ENCODE peak calls at places on chromosomes 12 and 14, in nine cellular contexts. K, H, W, X, R, L, P, N and F are unnamed samples.

GRCh38 chr12:25020621-25021243 is 71.8 kb upstream of the BCAT1 start:
- DNase-seq in K (no peak), H (no peak), W (no peak), X (no peak), R (no peak), L (no peak), P (no peak), N (no peak), F (no peak)

GRCh38 chr12:115998119-115998633 is 279.3 kb downstream of the MED13L start:
- DNase-seq in K (no peak), H (no peak), W (no peak), X (no peak), R (no peak), L (no peak), P (no peak), N (no peak), F (peak)

GRCh38 chr14:106277503-106277902 is 751.1 kb downstream of the TMEM121 start:
- DNase-seq in K (peak), H (no peak), W (no peak), X (peak), R (no peak), L (no peak), P (no peak), N (no peak), F (peak)

GRCh38 chr12:27639265-27639664 is 57.0 kb upstream of the REP15 start:
- DNase-seq in K (no peak), H (no peak), W (no peak), X (no peak), R (no peak), L (no peak), P (no peak), N (no peak), F (no peak)

GRCh38 chr12:9925746-9926393 is 6.3 kb downstream of the CLEC2A start:
- DNase-seq in K (no peak), H (no peak), W (no peak), X (no peak), R (no peak), L (no peak), P (no peak), N (no peak), F (peak)

GRCh38 chr14:37270629-37271028 is 72.9 kb downstream of the MIPOL1 start:
- DNase-seq in K (no peak), H (no peak), W (no peak), X (no peak), R (no peak), L (no peak), P (no peak), N (no peak), F (no peak)

GRCh38 chr14:101480747-101481530 is 80.4 kb upstream of the DIO3 start:
- DNase-seq in K (peak), H (no peak), W (peak), X (peak), R (peak), L (peak), P (no peak), N (no peak), F (no peak)

GRCh38 chr12:49865109-49865781 is 22.3 kb upstream of the BCDIN3D start:
- DNase-seq in K (no peak), H (no peak), W (no peak), X (no peak), R (no peak), L (no peak), P (no peak), N (no peak), F (no peak)

GRCh38 chr14:65019944-65020566 is 33.4 kb downstream of the FNTB start:
- DNase-seq in K (peak), H (no peak), W (peak), X (peak), R (peak), L (no peak), P (no peak), N (peak), F (peak)

GRCh38 chr14:33505963-33506329 is 444.9 kb downstream of the EGLN3 start:
- DNase-seq in K (no peak), H (no peak), W (no peak), X (no peak), R (no peak), L (no peak), P (no peak), N (no peak), F (no peak)

GRCh38 chr14:94555991-94556390 is 5.3 kb upstream of the SERPINA4 start:
- DNase-seq in K (no peak), H (no peak), W (peak), X (peak), R (no peak), L (no peak), P (no peak), N (no peak), F (no peak)

GRCh38 chr14:105092912-105093425 is 27.7 kb upstream of the GPR132 start:
- DNase-seq in K (peak), H (peak), W (peak), X (peak), R (peak), L (peak), P (peak), N (no peak), F (no peak)

GRCh38 chr12:92136883-92137582 is 8.6 kb downstream of the BTG1 start:
- DNase-seq in K (no peak), H (no peak), W (no peak), X (no peak), R (no peak), L (no peak), P (no peak), N (no peak), F (peak)

GRCh38 chr12:57005980-57006808 is at the start of gene ZBTB39:
- DNase-seq in K (peak), H (peak), W (no peak), X (peak), R (peak), L (peak), P (peak), N (peak), F (peak)

GRCh38 chr12:20486233-20486632 is 117.9 kb downstream of the PDE3A start:
- DNase-seq in K (no peak), H (no peak), W (no peak), X (no peak), R (no peak), L (no peak), P (no peak), N (no peak), F (no peak)

GRCh38 chr12:5456906-5457305 is 25.0 kb downstream of the NTF3 start:
- DNase-seq in K (no peak), H (no peak), W (no peak), X (no peak), R (no peak), L (no peak), P (no peak), N (no peak), F (no peak)

GRCh38 chr12:116442981-116443380 is 116.2 kb upstream of the MAP1LC3B2 start:
- DNase-seq in K (no peak), H (no peak), W (no peak), X (no peak), R (no peak), L (no peak), P (no peak), N (no peak), F (no peak)

GRCh38 chr12:90235642-90236041 is 527.0 kb upstream of the ATP2B1 start:
- DNase-seq in K (no peak), H (no peak), W (no peak), X (no peak), R (no peak), L (no peak), P (no peak), N (no peak), F (no peak)

GRCh38 chr12:130339946-130340345 is 2.3 kb downstream of the PIWIL1 start:
- DNase-seq in K (no peak), H (no peak), W (no peak), X (no peak), R (no peak), L (no peak), P (no peak), N (no peak), F (no peak)

GRCh38 chr14:76761198-76761848 is at the start of gene VASH1:
- DNase-seq in K (peak), H (peak), W (peak), X (peak), R (no peak), L (peak), P (peak), N (no peak), F (peak)

GRCh38 chr12:16385779-16386646 is 38.6 kb downstream of the MGST1 start:
- DNase-seq in K (peak), H (no peak), W (no peak), X (peak), R (peak), L (peak), P (peak), N (no peak), F (no peak)

GRCh38 chr14:94816113-94816512 is 46.2 kb upstream of the GSC start:
- DNase-seq in K (no peak), H (no peak), W (no peak), X (no peak), R (no peak), L (no peak), P (no peak), N (no peak), F (no peak)

GRCh38 chr12:107663277-107663676 is 22.3 kb upstream of the PWP1 start:
- DNase-seq in K (no peak), H (no peak), W (no peak), X (no peak), R (no peak), L (no peak), P (no peak), N (no peak), F (no peak)
- TF ChIP-seq POLR2A in K (no peak), H (no peak), W (no peak), X (no peak), R (no peak), L (no peak), P (no peak), N (no peak), F (no peak)

GRCh38 chr14:89750206-89750867 is 204.2 kb downstream of the EFCAB11 start:
- DNase-seq in K (no peak), H (no peak), W (no peak), X (no peak), R (no peak), L (no peak), P (no peak), N (no peak), F (no peak)
- TF ChIP-seq POLR2A in K (no peak), H (no peak), W (no peak), X (no peak), R (no peak), L (no peak), P (no peak), N (no peak), F (no peak)

DNA sequence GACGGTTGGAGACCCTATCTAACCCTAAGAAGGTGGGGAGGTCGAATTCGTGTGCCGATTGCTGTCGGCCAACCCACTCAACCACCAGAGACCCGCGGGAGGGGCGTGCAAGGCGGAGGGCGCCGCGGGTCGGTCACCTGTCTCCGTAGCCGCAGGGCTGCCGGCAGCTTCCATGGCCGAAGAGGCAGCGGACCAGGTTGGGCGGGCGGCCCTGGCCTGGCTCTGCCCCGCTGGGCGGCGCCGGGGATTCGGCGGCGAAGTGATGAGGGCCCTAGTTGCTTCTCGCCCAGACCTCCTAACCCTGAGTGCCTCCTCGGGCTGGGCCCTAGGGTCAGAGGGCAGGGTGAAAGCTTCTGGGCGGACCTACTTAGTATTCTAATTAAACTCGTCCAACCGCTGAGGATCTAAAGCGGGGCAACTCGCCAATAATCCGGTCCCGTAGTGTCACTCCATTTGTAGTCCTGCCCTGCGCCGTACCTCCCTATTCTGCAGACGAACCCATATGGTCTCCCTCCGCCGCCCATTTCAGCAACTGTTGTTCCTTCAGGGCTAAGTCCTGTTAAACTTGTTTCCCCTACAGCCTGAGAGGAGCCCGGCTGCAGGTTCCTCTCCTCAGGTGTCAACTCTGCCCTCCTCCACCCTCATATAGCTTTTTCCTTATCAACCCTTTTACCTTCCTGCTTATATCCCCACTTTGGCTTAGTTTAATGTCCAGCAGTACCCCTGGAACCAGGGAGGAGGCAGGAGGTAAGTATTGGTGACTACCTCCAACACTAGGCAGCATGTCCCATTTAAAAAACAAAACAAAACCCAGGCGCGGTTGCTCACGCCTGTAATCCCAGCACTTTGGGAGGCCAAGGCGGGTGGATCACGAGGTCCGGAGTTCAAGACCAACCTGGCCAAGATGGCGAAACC is at the start of gene PYM1:
- DNase-seq in K (peak), H (peak), W (peak), X (peak), R (peak), L (peak), P (no peak), N (peak), F (peak)
- TF ChIP-seq POLR2A in K (no peak), H (no peak), W (no peak), X (no peak), R (peak), L (peak), P (peak), N (peak), F (peak)

GRCh38 chr14:92687681-92688433 is 60.6 kb downstream of the LGMN start:
- DNase-seq in K (peak), H (no peak), W (no peak), X (no peak), R (no peak), L (peak), P (no peak), N (no peak), F (no peak)
- TF ChIP-seq POLR2A in K (no peak), H (no peak), W (no peak), X (no peak), R (no peak), L (no peak), P (no peak), N (no peak), F (no peak)

GRCh38 chr12:124566181-124567034 is 1.0 kb downstream of the NCOR2 start:
- DNase-seq in K (peak), H (peak), W (peak), X (peak), R (peak), L (peak), P (peak), N (peak), F (peak)
- TF ChIP-seq POLR2A in K (no peak), H (no peak), W (no peak), X (no peak), R (peak), L (peak), P (no peak), N (peak), F (peak)

GRCh38 chr12:121843236-121843982 is 15.2 kb downstream of the HPD start:
- DNase-seq in K (no peak), H (no peak), W (no peak), X (no peak), R (no peak), L (no peak), P (no peak), N (no peak), F (no peak)

GRCh38 chr12:121839993-121840761 is 18.5 kb downstream of the HPD start:
- DNase-seq in K (no peak), H (no peak), W (no peak), X (no peak), R (no peak), L (no peak), P (no peak), N (no peak), F (no peak)

GRCh38 chr12:121838096-121838495 is 20.6 kb downstream of the HPD start:
- DNase-seq in K (no peak), H (no peak), W (no peak), X (no peak), R (no peak), L (no peak), P (no peak), N (no peak), F (no peak)

GRCh38 chr12:121837680-121838079 is 21.0 kb downstream of the HPD start:
- DNase-seq in K (no peak), H (no peak), W (no peak), X (no peak), R (no peak), L (no peak), P (no peak), N (no peak), F (no peak)

GRCh38 chr12:121839106-121839992 is 19.3 kb downstream of the HPD start:
- DNase-seq in K (peak), H (peak), W (peak), X (peak), R (peak), L (peak), P (peak), N (peak), F (peak)
- TF ChIP-seq POLR2A in K (no peak), H (no peak), W (no peak), X (no peak), R (peak), L (peak), P (no peak), N (peak), F (peak)

GRCh38 chr12:6961278-6961694 is 9.2 kb downstream of the PHB2 start:
- DNase-seq in K (peak), H (peak), W (peak), X (peak), R (peak), L (peak), P (no peak), N (peak), F (peak)
- TF ChIP-seq POLR2A in K (no peak), H (no peak), W (no peak), X (no peak), R (peak), L (no peak), P (no peak), N (peak), F (no peak)